ENCODE peak calls at places on chromosomes 7 and 10, in seven cellular contexts. C is GM23338, E is H1, I is vagina, J is Panc1, X is sigmoid colon, Z is spleen. N is an unnamed sample.

GRCh38 chr7:19143930-19144574 is 1.2 kb downstream of the FERD3L start:
- DNase-seq in C (peak; percentile 76), E (peak; percentile 69), I (no peak), J (no peak), X (no peak), Z (peak; percentile 41), N (no peak)

GRCh38 chr10:4498763-4499251 is 327.2 kb upstream of the AKR1E2 start:
- DNase-seq in C (no peak), E (no peak), I (no peak), J (peak; percentile 10), X (no peak), Z (no peak), N (no peak)

GRCh38 chr10:34814228-34815173 is 595 bp downstream of the PARD3 start:
- DNase-seq in C (peak; percentile 80), E (peak; percentile 75), I (no peak), J (no peak), X (peak; percentile 77), Z (peak; percentile 64), N (no peak)

GRCh38 chr10:113226404-113226803 is 276.4 kb downstream of the TCF7L2 start:
- DNase-seq in C (no peak), E (peak; percentile 8), I (peak; percentile 62), J (no peak), X (no peak), Z (no peak), N (no peak)

GRCh38 chr10:121325490-121326231 is 272.6 kb downstream of the FGFR2 start:
- DNase-seq in C (no peak), E (no peak), I (no peak), J (no peak), X (no peak), Z (no peak), N (peak; percentile 85)

GRCh38 chr7:156816943-156817572 is 75.9 kb downstream of the LMBR1 start:
- DNase-seq in C (no peak), E (no peak), I (no peak), J (no peak), X (no peak), Z (no peak), N (no peak)

GRCh38 chr7:109751241-109751640 is 1181.6 kb downstream of the DNAJB9 start:
- DNase-seq in C (no peak), E (no peak), I (no peak), J (no peak), X (no peak), Z (no peak), N (peak; percentile 16)

GRCh38 chr10:24969732-24970330 is 17.4 kb upstream of the PRTFDC1 start:
- DNase-seq in C (no peak), E (no peak), I (no peak), J (no peak), X (no peak), Z (no peak), N (no peak)

GRCh38 chr10:132115736-132116135 is 50.0 kb downstream of the JAKMIP3 start:
- DNase-seq in C (no peak), E (no peak), I (no peak), J (no peak), X (peak; percentile 38), Z (peak; percentile 63), N (no peak)

GRCh38 chr7:70040971-70041766 is 442.9 kb downstream of the AUTS2 start:
- DNase-seq in C (peak; percentile 49), E (no peak), I (no peak), J (no peak), X (no peak), Z (no peak), N (no peak)

GRCh38 chr10:52483587-52483986 is 169.5 kb downstream of the DKK1 start:
- DNase-seq in C (no peak), E (no peak), I (no peak), J (no peak), X (no peak), Z (no peak), N (no peak)

GRCh38 chr10:76902949-76903348 is 734.7 kb downstream of the KCNMA1 start:
- DNase-seq in C (peak; percentile 82), E (peak; percentile 81), I (no peak), J (no peak), X (no peak), Z (no peak), N (peak; percentile 7)

GRCh38 chr7:10940748-10941358 is 32.8 kb upstream of the PHF14 start:
- DNase-seq in C (no peak), E (no peak), I (no peak), J (no peak), X (no peak), Z (no peak), N (no peak)

GRCh38 chr7:110043514-110043913 is 1047.4 kb upstream of the LRRN3 start:
- DNase-seq in C (no peak), E (no peak), I (no peak), J (no peak), X (no peak), Z (no peak), N (no peak)

GRCh38 chr7:55130554-55131198 is 111.9 kb downstream of the EGFR start:
- DNase-seq in C (no peak), E (no peak), I (no peak), J (no peak), X (peak; percentile 86), Z (no peak), N (no peak)

GRCh38 chr10:91907914-91908357 is 1.4 kb downstream of the FGFBP3 start:
- DNase-seq in C (peak; percentile 56), E (no peak), I (no peak), J (no peak), X (no peak), Z (no peak), N (no peak)

GRCh38 chr10:12252882-12253546 is 57.0 kb downstream of the CDC123 start:
- DNase-seq in C (peak; percentile 80), E (peak; percentile 61), I (no peak), J (no peak), X (no peak), Z (peak; percentile 73), N (no peak)

DNA sequence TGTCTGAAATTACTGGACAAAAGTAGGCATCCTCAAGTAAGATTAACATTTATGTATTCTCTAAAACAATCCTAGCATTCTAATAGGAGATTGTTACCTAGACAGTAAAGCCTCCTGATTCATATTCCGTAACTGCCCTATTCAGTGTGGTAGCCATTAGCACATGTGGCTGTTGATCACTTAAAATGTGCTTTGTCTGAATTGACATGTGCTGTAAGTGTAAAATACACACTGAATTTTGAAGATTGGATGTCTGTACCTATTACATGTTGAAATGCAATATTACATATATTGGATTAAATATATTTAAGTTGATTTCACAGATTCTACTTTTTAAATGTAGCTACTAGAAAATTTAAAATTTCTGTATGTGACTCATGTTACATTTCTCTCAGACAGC is 14.6 kb downstream of the EDRF1 start:
- DNase-seq in C (no peak), E (no peak), I (no peak), J (no peak), X (no peak), Z (no peak), N (no peak)
- H3K36me3 ChIP-seq in C (peaks cover 65% of the 10 kb centered on the region), E (peaks cover 89% of the 10 kb centered on the region), I (peaks cover 74% of the 10 kb centered on the region), J (peaks cover 80% of the 10 kb centered on the region), X (peaks cover 64% of the 10 kb centered on the region), Z (peaks cover 95% of the 10 kb centered on the region), N (peaks cover 95% of the 10 kb centered on the region)

GRCh38 chr10:42477170-42477569 is 161.2 kb downstream of the ZNF33B start:
- DNase-seq in C (no peak), E (no peak), I (no peak), J (no peak), X (no peak), Z (no peak), N (no peak)

GRCh38 chr10:42479057-42479456 is 159.3 kb downstream of the ZNF33B start:
- DNase-seq in C (no peak), E (no peak), I (no peak), J (no peak), X (no peak), Z (no peak), N (no peak)

GRCh38 chr10:42476101-42476500 is 162.3 kb downstream of the ZNF33B start:
- DNase-seq in C (no peak), E (no peak), I (no peak), J (no peak), X (no peak), Z (no peak), N (no peak)

GRCh38 chr10:42475168-42476098 is 162.9 kb downstream of the ZNF33B start:
- DNase-seq in C (peak; percentile 2), E (no peak), I (no peak), J (peak; percentile 17), X (no peak), Z (peak; percentile 77), N (peak; percentile 85)
- TF ChIP-seq POLR2AphosphoS5 in C (no peak), E (no peak), I (no peak), J (peak; percentile 55), X (no peak), Z (peak; percentile 70), N (peak; percentile 87)

GRCh38 chr7:17988136-17988535 is 39.5 kb downstream of the PRPS1L1 start:
- DNase-seq in C (no peak), E (no peak), I (no peak), J (no peak), X (no peak), Z (no peak), N (no peak)

GRCh38 chr7:17984288-17984687 is 43.4 kb downstream of the PRPS1L1 start:
- DNase-seq in C (no peak), E (no peak), I (no peak), J (no peak), X (no peak), Z (no peak), N (no peak)

GRCh38 chr7:17986826-17987225 is 40.8 kb downstream of the PRPS1L1 start:
- DNase-seq in C (no peak), E (no peak), I (no peak), J (no peak), X (no peak), Z (no peak), N (no peak)

GRCh38 chr7:17985473-17986239 is 42.0 kb downstream of the PRPS1L1 start:
- DNase-seq in C (peak; percentile 22), E (no peak), I (no peak), J (no peak), X (no peak), Z (no peak), N (no peak)

DNA sequence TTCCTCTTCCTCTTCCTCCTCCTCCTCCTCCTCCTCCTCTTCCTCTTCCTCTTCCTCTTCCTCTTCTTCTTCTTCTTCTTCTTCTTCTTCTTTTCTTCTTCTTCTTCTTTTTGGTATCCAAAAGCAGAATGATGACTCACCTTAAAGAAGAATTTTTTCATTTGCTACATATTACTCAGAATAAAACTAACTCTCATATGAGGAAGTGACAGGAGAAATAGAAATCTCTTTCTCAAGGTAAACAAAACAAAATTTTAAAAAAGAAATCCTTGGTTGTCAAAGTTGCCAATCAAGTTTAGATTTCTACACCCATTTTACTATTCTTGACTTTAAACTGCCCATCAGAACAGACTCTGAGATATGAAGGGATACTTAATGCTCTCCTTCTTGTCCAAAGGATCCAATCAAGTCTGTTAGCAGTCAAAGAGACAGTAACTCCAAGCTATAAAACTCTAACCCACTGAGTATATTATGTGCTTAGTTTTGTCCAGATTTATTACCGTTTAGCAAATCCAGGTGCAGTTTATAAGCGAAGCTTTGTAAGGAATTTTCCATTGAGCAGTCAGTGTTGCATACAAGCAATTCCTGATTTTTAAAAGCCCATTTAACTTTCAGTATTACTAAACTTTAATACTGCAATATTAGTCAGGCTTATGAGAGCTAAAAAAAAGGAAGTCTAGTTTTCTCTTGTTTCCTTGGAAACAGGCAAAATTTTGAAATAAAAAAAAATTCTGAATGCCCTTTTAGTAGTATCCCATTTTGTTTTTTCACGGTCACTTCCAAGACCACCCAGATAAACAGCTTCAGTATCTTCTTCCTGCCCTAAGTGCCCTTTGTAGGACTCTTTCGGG is 43.2 kb upstream of the SNX13 start:
- DNase-seq in C (no peak), E (no peak), I (no peak), J (no peak), X (no peak), Z (no peak), N (no peak)
- H3K36me3 ChIP-seq in C (no peaks in the 10 kb centered on the region), E (no peaks in the 10 kb centered on the region), I (no peaks in the 10 kb centered on the region), J (no peaks in the 10 kb centered on the region), X (no peaks in the 10 kb centered on the region), Z (no peaks in the 10 kb centered on the region), N (no peaks in the 10 kb centered on the region)

GRCh38 chr7:30474893-30475292 is 3.7 kb downstream of the NOD1 start:
- DNase-seq in C (no peak), E (peak; percentile 1), I (no peak), J (no peak), X (peak; percentile 72), Z (no peak), N (no peak)
- TF ChIP-seq POLR2AphosphoS5 in C (no peak), E (no peak), I (no peak), J (no peak), X (peak; percentile 60), Z (no peak), N (no peak)